ENCODE peak calls at places on chromosomes 2 and 18, in ten cellular contexts. W is brain microvascular endothelial cell, C is neural progenitor cell, A is cardiac fibroblast, Y is heart left ventricle, N is HFF-Myc, J is K562, Q is uterus, U is thoracic aorta, L is ovary. H is an unnamed sample.

GRCh38 chr2:102063948-102064678 is 72.4 kb downstream of the IL1R2 start:
- DNase-seq in W (peak), C (peak), A (peak), Y (peak), N (peak), J (peak), Q (peak), U (peak), L (peak), H (no peak)

GRCh38 chr2:107430006-107430405 is 396.7 kb upstream of the RGPD4 start:
- DNase-seq in W (no peak), C (no peak), A (no peak), Y (no peak), N (no peak), J (no peak), Q (no peak), U (no peak), L (no peak), H (no peak)

GRCh38 chr2:214696681-214697080 is 112.8 kb downstream of the BARD1 start:
- DNase-seq in W (no peak), C (no peak), A (no peak), Y (no peak), N (no peak), J (no peak), Q (no peak), U (no peak), L (no peak), H (no peak)

GRCh38 chr2:86788172-86788571 is 2.5 kb downstream of the CD8A start:
- DNase-seq in W (no peak), C (no peak), A (peak), Y (no peak), N (no peak), J (no peak), Q (no peak), U (no peak), L (no peak), H (no peak)

GRCh38 chr2:20444993-20445910 is 1.6 kb upstream of the RHOB start:
- DNase-seq in W (no peak), C (no peak), A (no peak), Y (no peak), N (no peak), J (no peak), Q (no peak), U (no peak), L (no peak), H (no peak)

GRCh38 chr2:59947917-59948534 is 605.4 kb downstream of the BCL11A start:
- DNase-seq in W (no peak), C (no peak), A (no peak), Y (no peak), N (no peak), J (no peak), Q (no peak), U (no peak), L (no peak), H (no peak)

GRCh38 chr18:39935598-39935997 is 2019.4 kb upstream of the PIK3C3 start:
- DNase-seq in W (no peak), C (no peak), A (no peak), Y (no peak), N (no peak), J (no peak), Q (no peak), U (no peak), L (no peak), H (no peak)

GRCh38 chr2:142190805-142191204 is 60.0 kb upstream of the LRP1B start:
- DNase-seq in W (peak), C (no peak), A (peak), Y (no peak), N (no peak), J (no peak), Q (no peak), U (no peak), L (no peak), H (no peak)

GRCh38 chr2:191846787-191847620 is at the start of gene CAVIN2:
- DNase-seq in W (peak), C (peak), A (peak), Y (peak), N (peak), J (peak), Q (peak), U (no peak), L (peak), H (no peak)

DNA sequence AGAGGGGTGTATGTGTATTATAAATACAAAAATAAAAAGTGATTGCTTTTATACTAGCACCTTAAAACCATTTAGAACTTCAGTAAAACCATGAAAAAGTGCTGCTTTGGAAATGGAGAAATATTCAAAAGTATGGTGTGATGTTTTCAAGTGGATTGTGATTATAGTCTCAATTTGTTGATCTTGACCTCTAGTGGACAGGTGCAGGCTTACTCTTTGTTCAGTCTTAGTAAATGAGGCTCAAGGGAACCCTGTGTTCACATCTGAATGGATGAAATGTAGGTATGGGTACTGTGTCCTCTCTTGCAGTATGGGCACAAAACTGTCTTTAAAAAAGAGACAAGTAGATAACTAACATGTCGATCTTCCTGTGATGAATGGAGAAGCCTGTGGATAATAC is 145.8 kb downstream of the MCFD2 start:
- DNase-seq in W (no peak), C (no peak), A (no peak), Y (no peak), N (no peak), J (no peak), Q (no peak), U (no peak), L (no peak), H (no peak)
- TF ChIP-seq CTCF in W (peak), C (no peak), A (peak), Y (no peak), N (no peak), J (peak), Q (no peak), U (no peak), L (no peak), H (peak)

GRCh38 chr18:34492652-34493051 is 217.4 kb upstream of the DTNA start:
- DNase-seq in W (no peak), C (no peak), A (no peak), Y (no peak), N (no peak), J (no peak), Q (no peak), U (no peak), L (no peak), H (no peak)
- H3K4me3 ChIP-seq in W (peak), C (peak), A (no peak), Y (peak), N (no peak), J (no peak), Q (peak), U (peak), L (no peak), H (peak)

GRCh38 chr2:42054657-42055430 is 7.0 kb downstream of the PKDCC start:
- DNase-seq in W (no peak), C (no peak), A (no peak), Y (no peak), N (no peak), J (peak), Q (no peak), U (no peak), L (peak), H (no peak)
- TF ChIP-seq CTCF in W (no peak), C (peak), A (no peak), Y (no peak), N (no peak), J (peak), Q (peak), U (no peak), L (no peak), H (no peak)

GRCh38 chr2:119728421-119728820 is 31.3 kb upstream of the PTPN4 start:
- DNase-seq in W (no peak), C (no peak), A (no peak), Y (no peak), N (no peak), J (no peak), Q (no peak), U (no peak), L (no peak), H (no peak)

GRCh38 chr2:119732451-119733164 is 27.1 kb upstream of the PTPN4 start:
- DNase-seq in W (no peak), C (no peak), A (no peak), Y (no peak), N (no peak), J (no peak), Q (no peak), U (no peak), L (no peak), H (no peak)

GRCh38 chr2:119727493-119727892 is 32.2 kb upstream of the PTPN4 start:
- DNase-seq in W (no peak), C (no peak), A (no peak), Y (no peak), N (no peak), J (no peak), Q (no peak), U (no peak), L (no peak), H (no peak)

GRCh38 chr2:119732026-119732425 is 27.7 kb upstream of the PTPN4 start:
- DNase-seq in W (no peak), C (no peak), A (no peak), Y (no peak), N (no peak), J (no peak), Q (no peak), U (no peak), L (no peak), H (no peak)

GRCh38 chr2:119730598-119731278 is 29.0 kb upstream of the PTPN4 start:
- DNase-seq in W (no peak), C (no peak), A (no peak), Y (no peak), N (no peak), J (no peak), Q (no peak), U (no peak), L (no peak), H (no peak)
- H3K4me3 ChIP-seq in W (no peak), C (no peak), A (no peak), Y (no peak), N (no peak), J (no peak), Q (no peak), U (no peak), L (no peak), H (no peak)

DNA sequence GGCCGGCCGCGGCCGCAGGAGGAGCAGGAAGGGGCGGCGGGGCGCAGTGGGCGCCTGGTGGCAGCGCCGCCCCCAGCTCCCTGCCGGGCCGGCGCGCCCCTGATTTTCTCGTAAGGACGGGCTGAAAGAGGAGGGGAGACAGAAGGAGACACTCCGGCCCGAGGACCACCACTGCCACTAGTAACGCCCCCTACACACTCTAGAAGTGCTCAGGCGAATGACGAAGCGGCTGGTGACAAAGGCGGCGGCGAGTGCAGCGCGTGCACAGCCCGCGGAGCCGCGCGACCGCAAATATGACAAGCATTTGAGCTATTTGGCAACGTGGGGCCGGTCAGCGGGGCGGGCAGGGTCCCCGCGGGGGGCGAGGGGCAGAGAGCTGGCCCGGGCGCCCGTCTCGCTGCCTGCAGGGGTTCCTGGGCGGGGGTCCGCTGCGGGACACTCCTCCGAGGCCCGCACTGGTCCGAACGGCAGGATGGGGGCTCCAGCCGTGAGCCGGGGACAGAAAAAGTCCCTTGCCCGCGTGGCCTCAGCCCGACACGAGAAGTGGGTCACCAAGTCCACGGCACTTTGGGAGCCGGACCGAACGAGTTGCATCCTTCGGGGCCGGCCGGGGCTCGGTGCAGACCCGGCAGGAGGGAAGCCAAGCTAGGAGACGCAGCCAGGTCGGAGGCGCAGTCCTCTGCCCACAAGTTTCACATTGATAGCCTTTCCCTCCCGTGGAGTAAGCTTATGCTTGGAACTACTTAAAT is 524 bp upstream of the SERTAD2 start:
- DNase-seq in W (peak), C (peak), A (peak), Y (peak), N (no peak), J (no peak), Q (peak), U (peak), L (no peak), H (peak)
- TF ChIP-seq CTCF in W (no peak), C (no peak), A (no peak), Y (no peak), N (no peak), J (no peak), Q (no peak), U (no peak), L (no peak), H (peak)

GRCh38 chr2:237566401-237567235 is at the start of gene PRLH:
- DNase-seq in W (no peak), C (no peak), A (no peak), Y (no peak), N (no peak), J (no peak), Q (no peak), U (no peak), L (peak), H (no peak)

GRCh38 chr2:237561221-237561620 is 5.2 kb upstream of the PRLH start:
- DNase-seq in W (no peak), C (no peak), A (no peak), Y (no peak), N (no peak), J (no peak), Q (no peak), U (no peak), L (no peak), H (no peak)

GRCh38 chr2:237564526-237565131 is 1.7 kb upstream of the PRLH start:
- DNase-seq in W (no peak), C (no peak), A (no peak), Y (no peak), N (no peak), J (no peak), Q (no peak), U (no peak), L (peak), H (no peak)

GRCh38 chr2:237565974-237566373 is 400 bp upstream of the PRLH start:
- DNase-seq in W (no peak), C (no peak), A (no peak), Y (no peak), N (no peak), J (no peak), Q (no peak), U (no peak), L (no peak), H (no peak)

DNA sequence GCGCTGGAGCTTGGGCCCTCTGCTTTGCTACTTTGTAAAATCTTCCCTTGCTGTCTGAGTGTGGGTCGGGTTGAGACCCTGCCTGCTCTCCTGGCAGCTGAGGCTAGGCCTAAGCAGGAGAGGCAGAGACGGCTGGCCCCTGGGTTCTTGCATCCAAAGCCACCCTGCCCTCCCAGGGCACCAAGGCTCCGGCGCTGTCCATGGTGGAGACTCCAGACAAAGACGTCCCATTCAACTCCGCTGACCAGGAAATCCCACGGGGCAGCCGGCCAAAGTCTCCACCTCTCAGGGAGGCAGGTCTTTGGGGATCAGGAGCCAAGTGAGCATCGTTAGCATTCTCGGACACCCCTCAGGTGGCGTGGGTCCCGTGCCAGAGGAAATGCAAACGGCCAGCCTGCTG is 2.6 kb upstream of the PRLH start:
- DNase-seq in W (peak), C (peak), A (peak), Y (no peak), N (no peak), J (no peak), Q (no peak), U (no peak), L (peak), H (no peak)
- H3K4me3 ChIP-seq in W (no peak), C (no peak), A (no peak), Y (no peak), N (no peak), J (no peak), Q (no peak), U (no peak), L (no peak), H (no peak)

GRCh38 chr2:31049264-31049663 is 89.0 kb downstream of the GALNT14 start:
- DNase-seq in W (no peak), C (no peak), A (no peak), Y (no peak), N (no peak), J (no peak), Q (no peak), U (no peak), L (no peak), H (no peak)
- TF ChIP-seq CTCF in W (no peak), C (no peak), A (no peak), Y (no peak), N (no peak), J (no peak), Q (no peak), U (no peak), L (no peak), H (no peak)

H was measured in GM12865.